ENCODE peak calls at places on chromosomes 11 and 22, in four cellular contexts. L is GM04503; D is stimulated activated CD4-positive, alpha-beta T cell treated with anti-CD3 and anti-CD28 coated beads, Interleukin-1b, Interleukin-23, amount 100 ng/mL, for 1 hour; E is foreskin melanocyte. I is an unnamed sample.

GRCh38 chr11:116950210-116950609 is 112.8 kb upstream of the APOA1 start:
- DNase-seq in L (no peak), D (no peak), E (no peak), I (no peak)

GRCh38 chr11:124415356-124415923 is 9.2 kb downstream of the OR8B4 start:
- DNase-seq in E (peak; percentile 6), L (peak; percentile 0), D (no peak), I (peak; percentile 45)

GRCh38 chr11:64000026-64000739 is 13.9 kb downstream of the OTUB1 start:
- DNase-seq in L (no peak), D (peak; percentile 53), E (no peak), I (peak; percentile 69)

GRCh38 chr11:100593321-100593720 is 93.8 kb upstream of the ARHGAP42 start:
- DNase-seq in L (no peak), E (no peak), D (no peak), I (no peak)

GRCh38 chr11:46222485-46223251 is 54.8 kb upstream of the CREB3L1 start:
- DNase-seq in D (no peak), L (no peak), E (no peak), I (no peak)

GRCh38 chr22:20118572-20119020 is 1.6 kb upstream of the TRMT2A start:
- DNase-seq in L (no peak), E (peak; percentile 32), D (no peak), I (no peak)

GRCh38 chr11:27018902-27019544 is 21.6 kb upstream of the BBOX1 start:
- DNase-seq in E (no peak), D (no peak), L (no peak), I (no peak)

GRCh38 chr22:37219534-37219933 is 7.3 kb upstream of the SSTR3 start:
- DNase-seq in D (no peak), L (no peak), E (no peak), I (peak; percentile 28)

GRCh38 chr11:125360066-125360465 is 136.0 kb downstream of the FEZ1 start:
- DNase-seq in E (no peak), L (no peak), D (no peak), I (no peak)

GRCh38 chr11:102453921-102454320 is 1.4 kb upstream of the TMEM123 start:
- DNase-seq in D (no peak), L (no peak), E (no peak), I (no peak)

GRCh38 chr11:42407379-42407778 is 904.4 kb upstream of the API5 start:
- DNase-seq in E (no peak), D (no peak), L (no peak), I (peak; percentile 2)

GRCh38 chr11:19978668-19979518 is 181.4 kb downstream of the DBX1 start:
- DNase-seq in E (no peak), D (no peak), L (peak; percentile 53), I (peak; percentile 88)

GRCh38 chr22:37353839-37354238 is 71.5 kb downstream of the CYTH4 start:
- DNase-seq in L (no peak), E (no peak), D (no peak), I (peak; percentile 99)

GRCh38 chr11:117999354-117999993 is 13.3 kb downstream of the IL10RA start:
- DNase-seq in D (no peak), L (no peak), E (no peak), I (no peak)